ENCODE peak calls at places on chromosomes 6 and 20, in seven cellular contexts. D is GM06990, B is ovary, V is lung, Y is tibial artery, G is A549, U is body of pancreas. K is an unnamed sample.

GRCh38 chr6:16676978-16677377 is 84.3 kb downstream of the ATXN1 start:
- DNase-seq in D (no peak), B (no peak), V (no peak), Y (no peak), G (peak; percentile 72), U (peak; percentile 41), K (no peak)

GRCh38 chr6:123352279-123352678 is 284.5 kb downstream of the TRDN start:
- DNase-seq in D (no peak), B (no peak), V (no peak), Y (no peak), G (no peak), U (no peak), K (no peak)

GRCh38 chr6:62286470-62286843 is 432 bp upstream of the KHDRBS2 start:
- DNase-seq in D (no peak), B (no peak), V (no peak), Y (no peak), G (no peak), U (no peak), K (no peak)

GRCh38 chr6:12761376-12762115 is 45.0 kb downstream of the PHACTR1 start:
- DNase-seq in D (no peak), B (no peak), V (no peak), Y (no peak), G (no peak), U (no peak), K (no peak)

GRCh38 chr6:145214570-145214969 is 520.8 kb downstream of the EPM2A start:
- DNase-seq in D (peak; percentile 14), B (no peak), V (no peak), Y (no peak), G (no peak), U (peak; percentile 29), K (no peak)

GRCh38 chr6:142913036-142913510 is 31.9 kb downstream of the HIVEP2 start:
- DNase-seq in D (peak; percentile 76), B (no peak), V (no peak), Y (no peak), G (no peak), U (no peak), K (peak; percentile 60)

GRCh38 chr6:147756000-147756399 is 247.5 kb downstream of the SAMD5 start:
- DNase-seq in D (no peak), B (no peak), V (no peak), Y (no peak), G (no peak), U (no peak), K (no peak)

GRCh38 chr20:50304883-50305635 is 114.4 kb downstream of the CEBPB start:
- DNase-seq in D (no peak), B (peak; percentile 98), V (peak; percentile 60), Y (peak; percentile 98), G (no peak), U (peak; percentile 78), K (no peak)

GRCh38 chr6:99613398-99613704 is 6.7 kb downstream of the PRDM13 start:
- DNase-seq in D (peak; percentile 76), B (no peak), V (no peak), Y (no peak), G (peak; percentile 31), U (no peak), K (peak; percentile 75)

GRCh38 chr20:64102647-64103354 is 4.6 kb downstream of the NPBWR2 start:
- DNase-seq in D (no peak), B (no peak), V (no peak), Y (no peak), G (no peak), U (no peak), K (no peak)

GRCh38 chr20:56249244-56249955 is 868 bp downstream of the MC3R start:
- DNase-seq in D (peak; percentile 31), B (no peak), V (no peak), Y (no peak), G (peak; percentile 4), U (peak; percentile 9), K (peak; percentile 28)

GRCh38 chr20:4147319-4147718 is 132.0 kb upstream of the RNF24 start:
- DNase-seq in D (no peak), B (no peak), V (no peak), Y (no peak), G (no peak), U (no peak), K (no peak)

GRCh38 chr6:156437084-156437879 is 339.9 kb upstream of the ARID1B start:
- DNase-seq in D (no peak), B (no peak), V (no peak), Y (no peak), G (no peak), U (no peak), K (no peak)

GRCh38 chr20:19070036-19070435 is 142.4 kb upstream of the SLC24A3 start:
- DNase-seq in D (no peak), B (no peak), V (no peak), Y (no peak), G (no peak), U (no peak), K (no peak)

GRCh38 chr6:46287681-46288080 is 116.9 kb upstream of the ENPP5 start:
- DNase-seq in D (no peak), B (no peak), V (no peak), Y (no peak), G (no peak), U (no peak), K (no peak)

GRCh38 chr6:29759457-29759856 is 36.2 kb downstream of the HLA-F start:
- DNase-seq in D (no peak), B (no peak), V (no peak), Y (no peak), G (no peak), U (no peak), K (no peak)

GRCh38 chr20:1437222-1437904 is 29.3 kb downstream of the NSFL1C start:
- DNase-seq in D (peak; percentile 36), B (peak; percentile 57), V (peak; percentile 81), Y (peak; percentile 73), G (peak; percentile 85), U (peak; percentile 68), K (peak; percentile 79)

DNA sequence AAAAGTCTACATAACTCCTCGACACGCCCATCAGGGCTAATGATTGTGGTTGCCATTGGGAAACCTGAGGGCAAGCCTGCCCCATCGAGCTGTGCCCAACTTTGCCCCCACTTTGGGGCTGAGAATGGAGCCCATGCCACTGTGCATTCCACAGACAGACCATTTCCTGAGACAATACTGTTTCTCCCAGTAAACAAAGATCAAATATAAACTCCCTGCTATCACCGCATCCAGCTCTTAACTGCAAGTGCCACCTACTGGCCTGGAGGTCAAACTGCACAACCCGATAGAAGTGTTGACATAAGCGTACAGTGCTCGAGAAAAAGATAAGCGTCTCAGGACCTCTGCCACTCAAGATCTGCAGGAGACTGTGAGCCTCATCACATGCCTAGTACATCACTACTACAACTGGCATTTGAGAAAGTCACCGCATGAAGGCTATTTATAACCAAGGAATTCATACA is 4.7 kb upstream of the DEFB126 start:
- DNase-seq in D (peak; percentile 5), B (no peak), V (no peak), Y (no peak), G (peak; percentile 34), U (no peak), K (no peak)
- TF ChIP-seq CTCF in D (peak; percentile 42), B (no peak), V (no peak), Y (no peak), G (peak; percentile 28), U (no peak), K (no peak)

DNA sequence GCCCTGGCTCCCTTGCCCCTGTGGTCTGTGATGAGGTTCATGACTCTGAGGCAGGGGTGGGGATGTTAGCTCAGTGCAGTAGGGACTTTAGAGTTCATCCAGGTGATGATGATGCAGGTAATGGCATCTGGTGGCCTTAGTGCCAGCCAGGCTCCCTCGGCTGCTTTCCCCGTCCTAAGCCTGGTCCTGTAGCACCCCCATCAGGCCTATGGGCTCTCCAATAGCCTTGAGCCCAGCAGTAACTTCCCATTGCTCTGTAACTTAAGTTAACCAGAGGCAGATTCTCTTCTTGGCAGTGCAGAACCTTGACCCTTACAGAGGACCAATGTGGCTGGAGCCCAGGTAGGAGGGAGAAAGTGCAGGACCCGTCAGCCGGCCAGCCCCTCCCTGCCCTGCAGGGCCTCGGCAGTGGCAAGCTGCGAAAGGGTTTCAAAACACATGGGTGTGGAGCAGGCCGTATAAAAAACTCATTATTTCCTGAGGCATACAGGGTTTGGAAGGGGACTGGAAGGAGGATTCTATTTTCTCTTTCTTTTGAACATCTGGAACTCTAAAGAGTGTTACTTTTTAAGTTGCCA is 406.9 kb downstream of the CDH26 start:
- DNase-seq in D (no peak), B (no peak), V (no peak), Y (no peak), G (no peak), U (no peak), K (no peak)
- TF ChIP-seq CTCF in D (no peak), B (no peak), V (no peak), Y (no peak), G (no peak), U (no peak), K (no peak)

DNA sequence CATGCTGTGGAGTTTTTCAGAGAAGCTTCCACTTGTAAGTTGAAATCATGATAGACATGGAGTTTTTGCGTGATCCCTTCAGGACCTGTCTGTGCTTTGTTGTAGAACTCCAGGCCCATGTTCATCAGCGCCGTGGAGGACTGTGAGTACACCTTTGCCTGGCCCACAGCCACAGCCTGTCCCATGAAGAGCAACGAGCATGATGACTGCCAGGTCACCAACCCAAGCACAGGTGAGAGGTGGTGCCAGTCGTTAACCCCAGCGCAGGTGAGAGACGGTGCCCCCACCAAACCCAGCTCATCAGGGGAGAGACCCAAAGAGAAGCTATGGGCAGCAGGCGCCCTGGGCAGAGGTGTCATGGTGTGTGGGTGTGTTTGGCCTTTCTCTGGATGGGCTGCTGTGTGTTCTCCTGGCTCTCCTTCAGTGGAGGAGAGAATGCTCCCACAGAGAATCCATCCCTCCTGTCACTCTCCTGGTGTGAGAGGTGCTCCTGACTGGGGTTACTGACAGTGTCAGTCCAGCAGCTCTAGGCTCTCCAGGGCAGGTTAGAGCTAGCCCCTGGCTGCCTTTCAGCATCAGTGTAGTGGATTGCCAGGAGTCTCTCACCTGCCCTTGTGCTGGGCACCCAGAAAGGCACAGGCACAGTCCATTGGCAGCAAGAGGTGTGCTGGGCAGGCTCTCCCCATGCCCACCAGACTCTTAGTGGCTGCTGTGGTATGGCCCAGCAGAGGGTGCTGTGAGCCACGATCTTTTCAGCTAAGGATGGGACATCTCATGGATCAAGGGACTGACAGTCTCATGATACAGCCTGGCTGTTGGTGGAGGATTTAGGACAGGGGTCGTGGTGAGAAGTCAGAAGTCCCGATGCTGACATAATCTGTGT is 49.6 kb upstream of the SLC22A1 start:
- DNase-seq in D (no peak), B (no peak), V (no peak), Y (no peak), G (no peak), U (no peak), K (no peak)
- TF ChIP-seq CTCF in D (peak; percentile 32), B (no peak), V (no peak), Y (no peak), G (peak; percentile 15), U (no peak), K (peak; percentile 22)

DNA sequence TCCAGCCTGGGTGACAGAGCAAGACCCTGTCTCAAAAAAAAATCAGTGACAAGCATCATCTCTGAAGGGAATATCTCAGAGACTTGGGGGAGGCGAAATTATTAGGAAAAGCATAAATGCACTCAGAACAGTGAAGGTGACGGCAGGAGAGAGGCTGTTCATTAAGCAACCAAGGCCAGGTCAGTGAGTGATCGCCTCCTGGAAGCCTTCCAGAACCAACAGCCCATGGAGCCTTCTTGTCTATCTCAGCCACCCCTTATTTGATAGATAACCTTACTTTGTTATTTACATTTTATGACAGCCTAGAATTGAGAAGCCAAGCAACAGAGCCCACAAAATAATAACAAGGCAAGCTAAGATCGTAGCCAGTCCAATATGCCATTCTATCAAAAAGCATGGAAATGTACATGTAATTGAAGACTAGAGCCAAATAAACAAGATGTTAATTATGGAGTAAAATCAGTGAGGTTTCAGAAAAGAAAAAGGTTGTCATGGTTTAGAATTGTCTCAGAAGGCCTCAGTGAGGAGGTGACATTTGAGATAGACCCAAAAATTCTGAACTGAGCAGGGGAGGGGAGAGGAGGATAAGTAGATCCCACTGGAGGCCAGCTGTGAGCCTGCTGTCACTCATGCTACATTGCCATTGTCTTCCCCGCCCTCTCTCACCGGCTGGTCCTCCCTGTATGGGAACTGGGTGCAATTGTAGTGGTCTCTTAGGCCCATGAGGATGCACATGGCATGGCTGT is 17.8 kb downstream of the BNIP5 start:
- DNase-seq in D (no peak), B (no peak), V (no peak), Y (no peak), G (no peak), U (peak; percentile 60), K (no peak)
- TF ChIP-seq CTCF in D (no peak), B (no peak), V (no peak), Y (no peak), G (no peak), U (no peak), K (no peak)

K was measured in GM10248.